ENCODE peak calls at places on chromosomes 7 and 10, in ten cellular contexts. R is testis, Z is NB4, N is Peyer's patch, M is HepG2, V is uterus, T is A549, G is stomach, U is prostate gland, Q is IMR-90. A is an unnamed sample.

GRCh38 chr7:104814671-104815400 is 199.2 kb upstream of the KMT2E start:
- DNase-seq in R (no peak), Z (no peak), N (no peak), M (no peak), V (no peak), T (no peak), G (no peak), U (no peak), Q (no peak), A (no peak)

GRCh38 chr10:86711237-86711956 is 43.1 kb downstream of the LDB3 start:
- DNase-seq in R (peak; percentile 89), Z (peak; percentile 95), N (peak; percentile 93), M (peak; percentile 62), V (peak; percentile 93), T (peak; percentile 88), G (peak; percentile 90), U (peak; percentile 84), Q (peak; percentile 85), A (peak; percentile 81)

GRCh38 chr7:106010866-106011265 is 47.8 kb downstream of the CDHR3 start:
- DNase-seq in R (no peak), Z (no peak), N (no peak), M (no peak), V (no peak), T (no peak), G (no peak), U (no peak), Q (peak; percentile 50), A (no peak)

GRCh38 chr10:124722812-124723783 is 21.1 kb downstream of the FAM53B start:
- DNase-seq in R (peak; percentile 55), Z (peak; percentile 66), N (peak; percentile 78), M (no peak), V (no peak), T (no peak), G (no peak), U (no peak), Q (no peak), A (no peak)

GRCh38 chr7:155610633-155611193 is 33.7 kb upstream of the RBM33 start:
- DNase-seq in R (no peak), Z (no peak), N (no peak), M (no peak), V (no peak), T (no peak), G (no peak), U (no peak), Q (no peak), A (peak; percentile 63)

GRCh38 chr7:125424721-125425120 is 495.1 kb upstream of the POT1 start:
- DNase-seq in R (no peak), Z (no peak), N (no peak), M (no peak), V (no peak), T (no peak), G (no peak), U (no peak), Q (no peak), A (no peak)

GRCh38 chr10:103504181-103504783 is 10.8 kb downstream of the NEURL1 start:
- DNase-seq in R (peak; percentile 74), Z (peak; percentile 96), N (peak; percentile 58), M (peak; percentile 89), V (peak; percentile 77), T (peak; percentile 85), G (peak; percentile 34), U (no peak), Q (peak; percentile 94), A (no peak)

GRCh38 chr10:31739759-31740158 is 188.9 kb downstream of the ARHGAP12 start:
- DNase-seq in R (no peak), Z (no peak), N (no peak), M (no peak), V (no peak), T (no peak), G (no peak), U (no peak), Q (peak; percentile 52), A (no peak)

GRCh38 chr7:43803865-43804264 is 45.4 kb downstream of the BLVRA start:
- DNase-seq in R (no peak), Z (no peak), N (no peak), M (no peak), V (no peak), T (no peak), G (no peak), U (no peak), Q (no peak), A (no peak)

GRCh38 chr7:153529651-153530165 is 522.5 kb upstream of the DPP6 start:
- DNase-seq in R (no peak), Z (no peak), N (no peak), M (no peak), V (no peak), T (no peak), G (no peak), U (no peak), Q (no peak), A (no peak)

GRCh38 chr7:47932466-47933037 is 15.7 kb downstream of the PKD1L1 start:
- DNase-seq in R (no peak), Z (no peak), N (no peak), M (no peak), V (no peak), T (no peak), G (no peak), U (no peak), Q (no peak), A (no peak)

GRCh38 chr10:35998036-35998435 is 355.9 kb upstream of the FZD8 start:
- DNase-seq in R (no peak), Z (no peak), N (no peak), M (no peak), V (no peak), T (no peak), G (no peak), U (no peak), Q (no peak), A (no peak)

GRCh38 chr7:143407296-143408246 is 1.1 kb downstream of the EPHA1 start:
- DNase-seq in R (no peak), Z (peak; percentile 85), N (no peak), M (no peak), V (no peak), T (no peak), G (no peak), U (no peak), Q (no peak), A (peak; percentile 81)

GRCh38 chr7:66859794-66860645 is 61.0 kb upstream of the TMEM248 start:
- DNase-seq in R (no peak), Z (no peak), N (no peak), M (no peak), V (no peak), T (no peak), G (no peak), U (peak; percentile 7), Q (peak; percentile 42), A (peak; percentile 56)

GRCh38 chr10:44662002-44662401 is 249.1 kb upstream of the TMEM72 start:
- DNase-seq in R (no peak), Z (no peak), N (no peak), M (no peak), V (no peak), T (no peak), G (no peak), U (no peak), Q (peak; percentile 57), A (no peak)

GRCh38 chr10:3389093-3389492 is 216.5 kb upstream of the PITRM1 start:
- DNase-seq in R (no peak), Z (no peak), N (no peak), M (no peak), V (no peak), T (no peak), G (no peak), U (no peak), Q (no peak), A (no peak)
- TF ChIP-seq CTCF in R (no peak), Z (no peak), N (no peak), M (no peak), V (no peak), T (no peak), G (no peak), U (no peak), Q (no peak), A (no peak)

DNA sequence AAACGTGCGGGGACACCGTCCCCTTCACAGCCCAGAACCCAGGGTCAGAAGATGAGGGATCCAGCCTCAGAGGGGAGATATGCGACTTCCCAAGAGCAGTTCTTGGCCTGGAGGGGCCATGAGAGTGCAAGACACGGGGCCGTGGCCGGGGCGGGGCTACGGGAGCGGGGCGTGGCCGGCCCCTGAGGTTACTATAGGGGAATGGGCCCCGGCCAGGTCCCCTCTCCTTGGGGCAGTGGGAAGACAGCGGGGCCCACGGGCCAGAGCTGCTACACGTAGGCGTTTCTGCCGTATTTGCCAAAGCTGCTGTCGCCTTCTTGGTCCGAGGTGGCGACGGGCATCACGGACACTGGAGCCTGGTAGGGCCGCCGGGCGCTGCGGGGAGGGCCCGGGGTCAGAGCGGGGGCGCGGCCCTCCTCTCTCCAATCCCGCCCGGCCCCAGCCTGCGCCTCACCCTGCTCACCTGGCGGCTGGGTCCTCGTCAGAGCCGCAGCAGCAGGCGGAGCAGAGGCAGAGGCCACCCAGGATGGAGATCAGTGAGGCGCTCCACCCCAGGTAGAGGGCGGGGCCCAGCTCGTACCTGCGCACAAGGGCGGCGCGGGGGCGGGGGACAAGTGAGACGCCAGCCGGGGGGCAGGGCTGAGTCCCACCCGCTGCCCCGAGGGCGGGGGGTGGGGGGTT is 5.3 kb downstream of the CLDN15 start:
- DNase-seq in R (peak; percentile 47), Z (no peak), N (peak; percentile 90), M (no peak), V (no peak), T (no peak), G (peak; percentile 80), U (peak; percentile 59), Q (no peak), A (no peak)
- TF ChIP-seq POLR2A in R (no peak), Z (no peak), N (peak; percentile 73), M (no peak), V (no peak), T (no peak), G (no peak), U (peak; percentile 62), Q (no peak), A (no peak)

DNA sequence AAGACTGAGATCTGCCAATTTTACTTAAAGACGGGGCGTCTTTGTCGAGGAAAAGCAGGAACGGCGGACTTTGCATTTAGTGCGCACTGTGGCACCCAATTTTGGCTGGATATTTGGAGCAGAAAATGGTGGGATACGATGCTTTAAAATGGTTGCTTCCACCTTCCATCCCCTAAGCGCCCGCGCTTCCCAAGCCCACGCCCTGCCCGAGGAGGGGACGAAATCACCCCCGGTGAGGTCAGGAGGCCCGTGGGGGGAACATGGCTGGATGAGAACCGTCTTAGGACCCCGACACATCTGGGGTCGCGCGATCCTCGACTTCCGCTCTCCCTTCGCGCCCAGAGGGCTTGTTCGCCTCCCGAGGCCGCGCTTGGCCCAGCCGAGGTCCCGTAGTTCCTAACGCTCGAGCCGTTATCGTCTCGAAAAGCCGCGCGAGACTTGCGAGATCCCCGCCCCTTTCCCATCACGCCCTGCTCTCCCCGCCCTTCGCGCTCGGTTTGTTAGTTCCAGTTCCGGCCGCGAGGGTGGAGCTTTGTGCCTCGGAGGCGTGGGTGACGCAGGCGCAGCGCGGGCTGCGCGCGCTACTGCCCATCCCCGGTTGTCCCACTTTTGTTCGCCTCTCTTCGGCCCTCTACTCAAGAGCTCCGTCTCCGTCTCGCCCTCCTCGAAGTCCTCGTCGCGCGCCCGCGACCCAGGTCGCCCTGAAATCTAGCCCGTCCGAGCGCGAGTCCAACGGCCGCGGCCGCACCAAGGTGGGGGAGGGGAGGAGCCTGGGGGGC is at the start of gene SRRT:
- DNase-seq in R (peak; percentile 99), Z (peak; percentile 100), N (peak; percentile 99), M (peak; percentile 94), V (peak; percentile 99), T (peak; percentile 95), G (peak; percentile 99), U (peak; percentile 98), Q (peak; percentile 97), A (peak; percentile 100)
- TF ChIP-seq CTCF in R (peak; percentile 44), Z (no peak), N (peak; percentile 44), M (peak; percentile 16), V (peak; percentile 55), T (no peak), G (peak; percentile 69), U (peak; percentile 64), Q (peak; percentile 24), A (no peak)

GRCh38 chr10:930415-931325 is 835 bp downstream of the LARP4B start:
- DNase-seq in R (peak; percentile 28), Z (peak; percentile 56), N (peak; percentile 76), M (peak; percentile 42), V (peak; percentile 28), T (peak; percentile 50), G (peak; percentile 74), U (no peak), Q (peak; percentile 30), A (no peak)
- TF ChIP-seq POLR2A in R (no peak), Z (no peak), N (peak; percentile 30), M (no peak), V (no peak), T (no peak), G (no peak), U (peak; percentile 15), Q (peak; percentile 47), A (no peak)

A was measured in lower leg skin.